ENCODE peak calls at places on chromosome 22, in seven cellular contexts. P, E, F, T, Y, N and W are unnamed samples.

GRCh38 chr22:50525991-50526848 is 822 bp upstream of the SCO2 start:
- DNase-seq in F (peak), P (peak), Y (peak), E (peak), N (peak), T (no peak), W (peak)

GRCh38 chr22:20013382-20013871 is 3.2 kb downstream of the ARVCF start:
- DNase-seq in Y (peak), P (peak), N (peak), T (no peak), E (peak), F (peak), W (peak)

GRCh38 chr22:19109198-19110063 is 12.8 kb downstream of the DGCR2 start:
- DNase-seq in F (peak), E (no peak), P (no peak), T (no peak), N (peak), Y (peak), W (no peak)

GRCh38 chr22:23216331-23217170 is 36.2 kb downstream of the BCR start:
- DNase-seq in Y (no peak), E (peak), T (no peak), N (no peak), P (no peak), F (no peak), W (no peak)

GRCh38 chr22:47062126-47062525 is 299.7 kb downstream of the TBC1D22A start:
- DNase-seq in Y (no peak), P (no peak), F (no peak), T (no peak), E (peak), N (no peak), W (no peak)

GRCh38 chr22:47067331-47067890 is 305.0 kb downstream of the TBC1D22A start:
- DNase-seq in N (no peak), T (no peak), E (no peak), P (no peak), F (no peak), Y (no peak), W (no peak)

GRCh38 chr22:42202669-42203068 is 67.8 kb downstream of the TCF20 start:
- DNase-seq in F (peak), Y (no peak), N (no peak), T (no peak), E (no peak), P (no peak), W (no peak)

GRCh38 chr22:45918455-45919370 is 58.2 kb downstream of the WNT7B start:
- DNase-seq in P (no peak), F (peak), T (no peak), E (peak), Y (no peak), N (no peak), W (no peak)

GRCh38 chr22:39349506-39349966 is 255 bp upstream of the SYNGR1 start:
- DNase-seq in E (peak), Y (peak), P (peak), T (no peak), N (no peak), F (peak), W (no peak)

GRCh38 chr22:50085211-50085999 is at the start of gene MLC1:
- DNase-seq in N (peak), T (no peak), P (no peak), E (no peak), Y (no peak), F (peak), W (no peak)

GRCh38 chr22:47401592-47401898 is 639.1 kb downstream of the TBC1D22A start:
- DNase-seq in Y (no peak), E (no peak), N (no peak), T (no peak), F (no peak), P (no peak), W (no peak)

GRCh38 chr22:30270841-30271240 is 4.2 kb upstream of the OSM start:
- DNase-seq in E (peak), F (peak), P (no peak), N (peak), Y (no peak), T (no peak), W (no peak)

GRCh38 chr22:36564422-36565151 is 35.6 kb upstream of the EIF3D start:
- DNase-seq in T (no peak), N (no peak), Y (no peak), F (no peak), P (no peak), E (no peak), W (no peak)

GRCh38 chr22:44200855-44201550 is 20.3 kb downstream of the PARVG start:
- DNase-seq in P (no peak), Y (no peak), T (no peak), E (peak), N (no peak), F (peak), W (no peak)

GRCh38 chr22:30312053-30312452 is 14.7 kb downstream of the TBC1D10A start:
- DNase-seq in P (no peak), T (no peak), E (no peak), F (no peak), N (peak), Y (no peak), W (peak)

GRCh38 chr22:20173246-20173645 is 22.4 kb upstream of the CCDC188 start:
- DNase-seq in N (no peak), T (no peak), F (no peak), E (no peak), P (no peak), Y (no peak), W (no peak)

GRCh38 chr22:29816128-29816527 is 21.9 kb downstream of the ASCC2 start:
- DNase-seq in Y (no peak), T (no peak), N (peak), F (peak), P (no peak), E (no peak), W (no peak)

GRCh38 chr22:41648431-41648830 is 27.3 kb downstream of the XRCC6 start:
- DNase-seq in N (no peak), P (no peak), T (no peak), Y (no peak), F (no peak), E (no peak), W (no peak)

GRCh38 chr22:29464581-29464980 is 15.4 kb upstream of the NEFH start:
- DNase-seq in Y (no peak), F (no peak), P (no peak), T (no peak), E (no peak), N (no peak), W (no peak)

GRCh38 chr22:25833676-25834075 is 91.7 kb downstream of the MYO18B start:
- DNase-seq in E (no peak), P (no peak), T (no peak), N (no peak), Y (no peak), F (no peak), W (no peak)

GRCh38 chr22:26585104-26585790 is 4.7 kb downstream of the TPST2 start:
- DNase-seq in F (peak), E (no peak), Y (no peak), N (peak), P (no peak), T (no peak), W (peak)

GRCh38 chr22:19275513-19275912 is 16.0 kb downstream of the CLTCL1 start:
- DNase-seq in Y (no peak), F (no peak), T (peak), E (no peak), N (no peak), P (no peak), W (no peak)

GRCh38 chr22:42180349-42180842 is 49.8 kb upstream of the CYP2D6 start:
- DNase-seq in T (no peak), P (no peak), F (no peak), Y (no peak), N (peak), E (no peak), W (no peak)

GRCh38 chr22:44304354-44304753 is 8.4 kb downstream of the SHISAL1 start:
- DNase-seq in T (no peak), Y (no peak), N (peak), E (no peak), P (no peak), F (peak), W (peak)

GRCh38 chr22:25900880-25901279 is 158.9 kb downstream of the MYO18B start:
- DNase-seq in Y (no peak), E (no peak), F (no peak), N (no peak), T (no peak), P (no peak), W (no peak)

GRCh38 chr22:27823221-27823620 is 21.7 kb upstream of the MN1 start:
- DNase-seq in Y (no peak), N (no peak), T (no peak), E (no peak), P (no peak), F (no peak), W (no peak)

GRCh38 chr22:27828214-27828587 is 26.6 kb upstream of the MN1 start:
- DNase-seq in E (no peak), Y (no peak), P (no peak), T (no peak), F (no peak), N (no peak), W (no peak)

GRCh38 chr22:27820896-27821866 is 19.6 kb upstream of the MN1 start:
- DNase-seq in E (no peak), T (no peak), Y (no peak), N (no peak), P (no peak), F (no peak), W (no peak)

GRCh38 chr22:27827586-27828213 is 26.1 kb upstream of the MN1 start:
- DNase-seq in Y (no peak), E (no peak), P (no peak), N (no peak), T (no peak), F (no peak), W (no peak)

DNA sequence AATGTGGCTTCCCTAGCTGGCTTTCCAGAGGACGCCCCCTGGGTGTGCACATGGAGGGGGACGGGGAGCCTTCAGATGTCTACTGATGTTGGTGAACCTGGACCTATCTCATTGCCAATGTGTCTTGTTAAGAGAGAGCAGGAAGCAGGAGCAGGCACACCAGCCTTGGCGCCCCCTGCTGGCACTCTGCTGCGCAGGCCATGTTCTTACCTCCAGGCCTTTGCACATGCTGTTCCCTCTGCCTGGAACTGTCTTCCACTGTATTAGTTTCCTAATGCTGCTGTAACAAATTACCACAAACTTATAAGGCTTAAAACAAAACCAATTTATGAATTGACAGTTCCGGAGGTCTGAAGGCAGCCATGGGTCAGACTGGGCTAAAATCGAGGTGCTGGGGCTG is 23.6 kb upstream of the MN1 start:
- DNase-seq in E (no peak), F (no peak), N (no peak), P (peak), T (no peak), Y (no peak), W (no peak)
- TF ChIP-seq CTCF in E (no peak), F (peak), N (peak), P (peak), T (peak), Y (peak), W (peak)

GRCh38 chr22:24431309-24432034 is 4.1 kb downstream of the ADORA2A start:
- DNase-seq in Y (no peak), P (no peak), E (no peak), F (no peak), N (no peak), T (no peak), W (no peak)

GRCh38 chr22:24433001-24433867 is 5.8 kb downstream of the ADORA2A start:
- DNase-seq in P (no peak), T (no peak), F (no peak), Y (no peak), N (no peak), E (peak), W (no peak)

GRCh38 chr22:24433868-24434471 is 6.6 kb downstream of the ADORA2A start:
- DNase-seq in F (no peak), P (no peak), T (no peak), E (peak), Y (peak), N (peak), W (peak)

GRCh38 chr22:24430431-24431308 is 3.3 kb downstream of the ADORA2A start:
- DNase-seq in Y (no peak), P (no peak), E (peak), T (no peak), N (no peak), F (no peak), W (no peak)

GRCh38 chr22:24432059-24432853 is 4.9 kb downstream of the ADORA2A start:
- DNase-seq in Y (no peak), N (peak), E (peak), P (no peak), F (peak), T (no peak), W (no peak)
- TF ChIP-seq CTCF in Y (no peak), N (no peak), E (no peak), P (no peak), F (no peak), T (no peak), W (no peak)

DNA sequence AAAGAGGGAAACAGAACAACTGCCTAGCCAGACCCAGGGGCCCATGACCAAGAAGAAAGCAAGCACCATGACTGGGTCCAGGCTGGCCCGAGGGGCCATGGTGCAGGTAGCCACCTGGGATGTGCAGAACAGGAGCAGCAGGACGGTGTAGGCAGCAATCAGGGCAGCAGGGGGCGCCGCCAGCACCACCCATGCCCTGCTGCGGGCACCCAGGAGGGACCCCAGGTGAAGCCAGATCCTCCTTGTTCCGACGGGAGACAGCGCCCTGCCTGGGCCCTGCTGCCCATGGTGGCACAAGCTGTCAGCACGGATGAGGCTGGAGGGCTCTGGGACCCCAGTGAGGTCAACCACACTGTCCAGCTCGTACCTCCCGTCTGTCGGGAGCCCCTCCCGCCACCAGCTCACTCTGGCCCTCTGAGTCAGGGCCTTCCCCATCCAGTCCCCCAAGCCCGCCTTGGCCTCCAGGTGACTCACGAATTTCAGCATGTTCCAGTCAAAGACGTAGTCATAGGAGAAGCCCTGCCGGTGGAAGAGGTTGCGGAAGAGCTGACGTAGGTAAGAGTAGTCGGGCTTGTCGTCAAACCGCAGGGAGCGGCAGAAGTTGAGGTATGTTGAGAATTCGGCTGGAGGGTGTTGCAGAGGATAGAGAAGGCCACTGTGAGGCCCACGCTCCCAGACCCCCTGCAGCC is 18.8 kb downstream of the CSNK1E start:
- DNase-seq in T (no peak), F (peak), N (peak), P (peak), E (peak), Y (peak), W (peak)
- TF ChIP-seq CTCF in T (peak), F (peak), N (peak), P (peak), E (no peak), Y (peak), W (peak)

GRCh38 chr22:33519140-33519973 is 400.9 kb downstream of the LARGE1 start:
- DNase-seq in Y (peak), T (no peak), P (peak), E (no peak), F (peak), N (peak), W (no peak)
- TF ChIP-seq CTCF in Y (peak), T (peak), P (peak), E (peak), F (peak), N (peak), W (peak)

GRCh38 chr22:21592422-21592821 is 24.9 kb downstream of the UBE2L3 start:
- DNase-seq in Y (no peak), E (no peak), T (no peak), P (no peak), F (no peak), N (no peak), W (no peak)

GRCh38 chr22:21594865-21595452 is 27.4 kb downstream of the UBE2L3 start:
- DNase-seq in T (no peak), P (no peak), F (no peak), N (no peak), E (no peak), Y (no peak), W (no peak)

GRCh38 chr22:21591695-21592094 is 24.2 kb downstream of the UBE2L3 start:
- DNase-seq in F (no peak), E (no peak), Y (no peak), T (no peak), N (no peak), P (no peak), W (no peak)

GRCh38 chr22:21590809-21591641 is 23.5 kb downstream of the UBE2L3 start:
- DNase-seq in P (no peak), F (no peak), T (no peak), N (no peak), E (no peak), Y (no peak), W (no peak)

GRCh38 chr22:21593406-21594232 is 26.1 kb downstream of the UBE2L3 start:
- DNase-seq in F (no peak), Y (no peak), N (no peak), E (no peak), T (no peak), P (peak), W (no peak)
- TF ChIP-seq CTCF in F (peak), Y (no peak), N (peak), E (no peak), T (peak), P (peak), W (peak)

GRCh38 chr22:18065256-18065655 is 12.5 kb upstream of the PEX26 start:
- DNase-seq in E (no peak), P (peak), T (no peak), Y (no peak), N (no peak), F (no peak), W (no peak)
- TF ChIP-seq CTCF in E (no peak), P (no peak), T (no peak), Y (no peak), N (no peak), F (no peak), W (no peak)

GRCh38 chr22:31313366-31314147 is 21.3 kb upstream of the PIK3IP1 start:
- DNase-seq in P (peak), T (no peak), E (peak), N (peak), Y (peak), F (peak), W (peak)
- TF ChIP-seq CTCF in P (peak), T (peak), E (peak), N (peak), Y (peak), F (peak), W (peak)

DNA sequence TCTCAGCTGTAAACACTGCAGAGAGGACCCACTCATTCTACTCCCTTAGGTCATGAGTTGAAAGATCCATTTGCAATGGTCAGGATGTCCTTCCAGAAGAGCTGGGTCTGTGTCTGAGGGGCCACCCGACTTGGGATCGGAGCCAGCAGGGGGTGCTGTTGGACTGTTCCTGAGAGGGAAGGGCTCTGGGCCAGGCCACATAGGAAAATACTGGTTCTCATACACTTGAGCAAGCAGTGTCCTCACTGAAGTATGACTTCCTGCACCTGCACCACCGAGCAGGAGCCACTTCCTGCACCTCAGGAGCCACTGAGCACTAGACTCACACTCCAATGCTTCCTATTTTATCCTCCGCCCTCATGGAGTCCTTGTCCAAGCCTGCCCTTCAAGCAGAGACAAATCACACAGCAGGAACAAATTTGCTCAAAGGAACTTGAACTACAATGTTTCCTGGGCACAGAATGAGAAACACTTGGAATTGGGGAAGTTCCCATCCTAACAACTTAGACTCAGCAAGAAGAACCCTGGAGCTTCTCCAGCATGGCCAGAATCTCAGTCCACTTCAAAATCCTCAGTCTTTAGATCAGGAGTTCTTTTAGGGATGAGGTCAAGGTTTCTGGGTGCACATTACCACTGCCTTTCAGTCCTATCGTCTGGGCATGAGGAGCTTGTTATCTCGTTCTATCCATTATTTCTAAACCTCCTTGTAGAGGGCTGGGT is 36.6 kb upstream of the VPREB1 start:
- DNase-seq in T (no peak), F (peak), N (peak), Y (peak), E (peak), P (peak), W (peak)
- TF ChIP-seq CTCF in T (peak), F (peak), N (peak), Y (peak), E (no peak), P (peak), W (peak)